ENCODE peak calls at places on chromosomes 16 and 17, in five cellular contexts. V, G, B, R and K are unnamed samples.
A peak's percentile ranks its signal among the peaks of the same experiment; 100 is the strongest.

GRCh38 chr16:85165781-85166180 is 53.5 kb upstream of the CIBAR2 start:
- DNase-seq in V (no peak), G (no peak), B (no peak), R (no peak), K (no peak)

GRCh38 chr16:23957287-23957686 is 121.5 kb downstream of the PRKCB start:
- DNase-seq in V (no peak), G (no peak), B (no peak), R (no peak), K (no peak)

GRCh38 chr17:64230551-64231408 is 32.3 kb downstream of the TEX2 start:
- DNase-seq in V (no peak), G (peak; percentile 97), B (no peak), R (peak; percentile 98), K (no peak)

GRCh38 chr16:85528528-85529387 is 84.4 kb upstream of the GSE1 start:
- DNase-seq in V (peak; percentile 86), G (no peak), B (no peak), R (no peak), K (no peak)

GRCh38 chr16:28192811-28193529 is 18.8 kb downstream of the XPO6 start:
- DNase-seq in V (no peak), G (no peak), B (peak; percentile 62), R (no peak), K (no peak)

GRCh38 chr17:4932756-4933155 is 679 bp downstream of the GP1BA start:
- DNase-seq in V (no peak), G (no peak), B (no peak), R (no peak), K (no peak)

GRCh38 chr17:30717290-30718098 is 107.0 kb downstream of the CRLF3 start:
- DNase-seq in V (no peak), G (no peak), B (no peak), R (no peak), K (no peak)

GRCh38 chr17:6551909-6552768 is 4.2 kb downstream of the PITPNM3 start:
- DNase-seq in V (no peak), G (no peak), B (no peak), R (peak; percentile 85), K (no peak)

GRCh38 chr16:29926675-29927522 is 873 bp upstream of the KCTD13 start:
- DNase-seq in V (peak; percentile 31), G (peak; percentile 45), B (no peak), R (no peak), K (no peak)

GRCh38 chr16:49441366-49441780 is 67.8 kb downstream of the C16orf78 start:
- DNase-seq in V (no peak), G (peak; percentile 19), B (peak; percentile 65), R (no peak), K (peak; percentile 45)

DNA sequence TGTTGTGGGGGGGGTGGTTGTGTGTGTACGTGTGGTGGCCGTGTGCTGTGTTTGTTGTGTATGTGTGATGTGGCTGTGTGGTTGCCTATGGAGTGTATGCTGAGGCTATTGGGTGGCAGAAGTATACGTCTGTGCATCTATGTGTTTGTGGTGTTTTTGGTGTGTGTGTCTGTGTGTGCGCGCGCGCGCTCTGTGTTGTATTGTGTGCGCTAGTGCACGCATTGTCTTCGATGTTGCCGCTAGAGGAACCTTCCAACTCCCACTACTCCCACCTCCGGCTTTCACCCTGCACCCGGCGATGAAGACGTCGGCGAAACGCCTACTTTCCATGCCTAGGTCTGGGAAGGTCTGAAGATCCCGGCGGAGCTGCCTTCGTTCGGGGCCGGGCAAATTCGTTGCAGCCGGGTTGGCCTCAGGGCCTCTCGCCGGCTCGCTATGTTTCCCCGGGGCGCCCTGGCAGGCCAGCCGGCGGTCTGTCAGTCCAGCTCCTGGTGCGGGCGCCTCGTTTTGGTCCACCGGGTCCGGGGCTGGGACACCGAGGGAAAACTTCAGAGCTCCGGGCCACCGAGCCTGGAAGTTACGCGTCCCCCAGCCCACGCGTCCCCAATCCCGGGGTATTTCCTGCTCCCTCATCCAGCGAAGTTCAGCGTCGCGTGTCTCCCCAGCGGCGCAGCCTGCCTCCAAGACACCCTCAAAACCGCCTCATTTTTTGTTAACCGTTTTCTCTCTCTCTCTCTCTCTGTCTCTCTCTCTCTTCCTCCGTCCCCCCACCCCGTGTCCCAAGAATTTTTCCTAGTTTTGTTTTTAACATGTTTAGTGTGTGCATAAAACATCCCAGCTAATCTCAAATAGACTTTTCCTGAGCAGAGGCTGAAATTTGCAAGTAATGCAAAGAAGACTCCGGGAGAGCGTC is 5.1 kb upstream of the DLX4 start:
- DNase-seq in V (no peak), G (no peak), B (no peak), R (no peak), K (no peak)
- H3K27me3 ChIP-seq in V (peaks cover 38% of the 10 kb centered on the region), G (peaks cover 57% of the 10 kb centered on the region), B (peaks cover 40% of the 10 kb centered on the region), R (peaks cover 68% of the 10 kb centered on the region), K (peaks cover 94% of the 10 kb centered on the region)

GRCh38 chr16:46519063-46519462 is 102.1 kb downstream of the SHCBP1 start:
- DNase-seq in V (no peak), G (no peak), B (no peak), R (no peak), K (no peak)
- H3K27me3 ChIP-seq in V (no peaks in the 10 kb centered on the region), G (no peaks in the 10 kb centered on the region), B (no peaks in the 10 kb centered on the region), R (no peaks in the 10 kb centered on the region), K (no peaks in the 10 kb centered on the region)

GRCh38 chr16:88432174-88432573 is 20.9 kb upstream of the ZFPM1 start:
- DNase-seq in V (no peak), G (no peak), B (no peak), R (no peak), K (no peak)
- H3K27me3 ChIP-seq in V (peaks cover 43% of the 10 kb centered on the region), G (no peaks in the 10 kb centered on the region), B (no peaks in the 10 kb centered on the region), R (peaks cover 57% of the 10 kb centered on the region), K (peaks cover 15% of the 10 kb centered on the region)

GRCh38 chr17:47986520-47986919 is 15.6 kb downstream of the CDK5RAP3 start:
- DNase-seq in V (no peak), G (no peak), B (no peak), R (no peak), K (no peak)
- H3K27me3 ChIP-seq in V (no peaks in the 10 kb centered on the region), G (no peaks in the 10 kb centered on the region), B (no peaks in the 10 kb centered on the region), R (no peaks in the 10 kb centered on the region), K (no peaks in the 10 kb centered on the region)

GRCh38 chr17:48577946-48578615 is at the start of gene HOXB4:
- DNase-seq in V (peak; percentile 92), G (no peak), B (peak; percentile 59), R (no peak), K (peak; percentile 70)
- H3K27me3 ChIP-seq in V (no peaks in the 10 kb centered on the region), G (no peaks in the 10 kb centered on the region), B (peaks cover 39% of the 10 kb centered on the region), R (peaks cover 99% of the 10 kb centered on the region), K (peaks cover 89% of the 10 kb centered on the region)

GRCh38 chr16:4597174-4597573 is 17.5 kb downstream of the UBALD1 start:
- DNase-seq in V (no peak), G (no peak), B (no peak), R (peak; percentile 69), K (no peak)
- H3K27me3 ChIP-seq in V (peaks cover 75% of the 10 kb centered on the region), G (peaks cover 59% of the 10 kb centered on the region), B (no peaks in the 10 kb centered on the region), R (peaks cover 19% of the 10 kb centered on the region), K (no peaks in the 10 kb centered on the region)

DNA sequence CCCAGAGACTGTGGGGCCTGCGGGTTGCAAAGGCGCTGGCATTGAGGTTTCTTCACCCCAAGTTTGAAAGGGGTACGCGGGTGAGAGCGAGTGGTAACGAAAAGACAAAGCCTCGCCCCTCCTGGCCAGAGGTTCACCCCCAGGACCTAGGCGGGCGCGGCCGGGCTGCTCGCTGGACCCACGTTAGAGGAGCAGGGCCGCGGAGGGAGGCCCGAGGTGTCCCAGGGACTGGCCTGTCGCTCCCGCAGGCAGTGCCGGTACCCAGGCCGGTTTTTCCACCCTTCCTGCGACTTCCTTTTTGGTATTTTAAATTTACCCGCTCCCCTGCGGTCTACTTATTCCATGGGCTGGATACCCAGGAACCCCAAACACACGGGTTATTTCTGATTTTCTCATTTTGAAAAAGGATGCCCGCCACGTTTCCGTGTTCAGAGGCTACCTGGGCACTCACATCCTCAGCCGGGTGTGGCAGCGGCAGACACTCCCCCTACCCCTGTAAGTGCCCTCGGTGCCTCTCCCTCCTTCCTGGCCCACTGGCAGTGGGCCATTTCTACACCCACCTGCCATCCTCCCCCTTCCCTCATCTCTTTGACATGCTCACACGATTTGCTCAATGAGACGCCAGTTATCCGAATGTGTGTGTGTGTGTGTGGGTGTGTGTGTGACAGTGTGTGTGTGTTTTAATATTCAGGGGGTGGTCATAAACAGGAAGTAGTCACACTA is 1.6 kb upstream of the FOXL1 start:
- DNase-seq in V (no peak), G (no peak), B (no peak), R (no peak), K (no peak)
- H3K27me3 ChIP-seq in V (peaks cover 39% of the 10 kb centered on the region), G (peaks cover 3% of the 10 kb centered on the region), B (peaks cover 31% of the 10 kb centered on the region), R (peaks cover 87% of the 10 kb centered on the region), K (peaks cover 33% of the 10 kb centered on the region)